ENCODE peak calls at places on chromosomes 6 and 20, in four cellular contexts. N is NCI-H2107, L is naive B cell, P is ELR. T is an unnamed sample.

GRCh38 chr20:34536798-34537394 is 20.7 kb downstream of the DYNLRB1 start:
- DNase-seq in L (no peak), N (no peak), P (peak; percentile 53), T (no peak)

GRCh38 chr6:105994522-105995402 is 91.4 kb upstream of the PRDM1 start:
- DNase-seq in P (peak; percentile 86), L (peak; percentile 38), N (no peak), T (peak; percentile 35)

GRCh38 chr6:57276946-57277345 is 40.5 kb upstream of the PRIM2 start:
- DNase-seq in P (no peak), N (no peak), L (no peak), T (no peak)

GRCh38 chr6:149558029-149558428 is 8.1 kb upstream of the GINM1 start:
- DNase-seq in L (no peak), P (no peak), N (no peak), T (no peak)

GRCh38 chr6:81894286-81894685 is 141.8 kb upstream of the TENT5A start:
- DNase-seq in L (no peak), N (no peak), P (peak; percentile 21), T (no peak)

GRCh38 chr20:62285151-62285550 is 17.6 kb upstream of the ADRM1 start:
- DNase-seq in P (no peak), L (no peak), N (no peak), T (no peak)

GRCh38 chr6:167855825-167856425 is 29.2 kb downstream of the AFDN start:
- DNase-seq in L (no peak), P (peak; percentile 97), N (no peak), T (no peak)

GRCh38 chr6:148954934-148955915 is 208.4 kb downstream of the UST start:
- DNase-seq in L (no peak), N (no peak), P (peak; percentile 32), T (no peak)

GRCh38 chr6:124393536-124393935 is 568.7 kb upstream of the RNF217 start:
- DNase-seq in L (no peak), N (no peak), P (peak; percentile 22), T (no peak)

GRCh38 chr6:159948199-159948598 is 20.7 kb upstream of the IGF2R start:
- DNase-seq in L (no peak), N (no peak), P (no peak), T (no peak)

GRCh38 chr20:19757973-19758887 is at the start of gene RIN2:
- DNase-seq in P (peak; percentile 79), L (peak; percentile 12), N (peak; percentile 41), T (peak; percentile 31)

GRCh38 chr6:169172435-169172834 is 81.2 kb downstream of the THBS2 start:
- DNase-seq in N (no peak), L (no peak), P (peak; percentile 97), T (no peak)

GRCh38 chr20:46214831-46215488 is 93.3 kb downstream of the CDH22 start:
- DNase-seq in L (no peak), P (peak; percentile 32), N (no peak), T (no peak)

GRCh38 chr20:38875170-38875993 is 50.8 kb upstream of the FAM83D start:
- DNase-seq in N (no peak), P (no peak), L (peak; percentile 93), T (peak; percentile 83)

GRCh38 chr6:79040083-79040482 is 38.0 kb downstream of the PHIP start:
- DNase-seq in L (no peak), P (no peak), N (no peak), T (peak; percentile 18)

GRCh38 chr6:15357832-15358231 is 112.0 kb downstream of the JARID2 start:
- DNase-seq in N (no peak), L (no peak), P (no peak), T (no peak)

GRCh38 chr6:40056865-40057264 is 122.6 kb upstream of the MOCS1 start:
- DNase-seq in N (no peak), P (no peak), L (no peak), T (no peak)

GRCh38 chr20:48760403-48760889 is 67.4 kb downstream of the PREX1 start:
- DNase-seq in L (peak; percentile 48), N (peak; percentile 28), P (peak; percentile 83), T (peak; percentile 64)

GRCh38 chr6:150413768-150414167 is 45.0 kb downstream of the IYD start:
- DNase-seq in L (no peak), P (no peak), N (no peak), T (no peak)

GRCh38 chr20:62740286-62741141 is 31.9 kb downstream of the NTSR1 start:
- DNase-seq in N (no peak), L (peak; percentile 29), P (peak; percentile 100), T (peak; percentile 87)

GRCh38 chr6:88823998-88824397 is 139.4 kb downstream of the RNGTT start:
- DNase-seq in N (no peak), L (no peak), P (peak; percentile 58), T (no peak)

GRCh38 chr6:119173249-119174084 is 95.0 kb upstream of the FAM184A start:
- DNase-seq in P (no peak), L (no peak), N (no peak), T (no peak)

GRCh38 chr20:58741384-58741783 is 48.8 kb downstream of the NPEPL1 start:
- DNase-seq in L (no peak), N (no peak), P (no peak), T (no peak)

GRCh38 chr6:32152414-32153251 is 894 bp upstream of the PRRT1 start:
- DNase-seq in L (no peak), N (no peak), P (peak; percentile 63), T (no peak)

GRCh38 chr6:24425091-24425490 is 22.4 kb downstream of the MRS2 start:
- DNase-seq in L (no peak), P (no peak), N (no peak), T (no peak)

GRCh38 chr6:35090734-35091133 is 50.4 kb downstream of the TCP11 start:
- DNase-seq in L (no peak), N (no peak), P (no peak), T (no peak)

GRCh38 chr6:39091163-39091562 is 23.8 kb downstream of the SAYSD1 start:
- DNase-seq in P (no peak), N (no peak), L (no peak), T (no peak)

GRCh38 chr20:34539756-34540155 is 18.8 kb upstream of the MAP1LC3A start:
- DNase-seq in L (no peak), N (no peak), P (no peak), T (no peak)

GRCh38 chr20:58447733-58448391 is 58.8 kb downstream of the VAPB start:
- DNase-seq in L (peak; percentile 16), N (peak; percentile 10), P (peak; percentile 77), T (peak; percentile 63)

GRCh38 chr6:108961985-108962384 is 113.8 kb downstream of the ARMC2 start:
- DNase-seq in L (no peak), N (no peak), P (peak; percentile 80), T (no peak)

GRCh38 chr20:955111-955510 is 39.0 kb upstream of the ANGPT4 start:
- DNase-seq in L (no peak), N (no peak), P (no peak), T (no peak)

GRCh38 chr6:159608961-159609673 is 83.9 kb downstream of the SOD2 start:
- DNase-seq in N (no peak), L (peak; percentile 2), P (peak; percentile 60), T (peak; percentile 57)

GRCh38 chr6:95599691-95600090 is 22.4 kb downstream of the MANEA start:
- DNase-seq in N (no peak), P (no peak), L (no peak), T (no peak)

T was measured in GM10248.